ENCODE peak calls at places on chromosome 1, in six cellular contexts. One of them, this sample, is unnamed.

GRCh38 chr1:27331426-27331825 is 9.5 kb downstream of the TMEM222 start:
- DNase-seq in heart left ventricle: no peak
- DNase-seq in OCI-LY7: no peak
- DNase-seq in IMR-90: no peak
- DNase-seq in cardiac muscle cell: no peak
- DNase-seq in uterus: no peak
- DNase-seq in this sample: no peak

GRCh38 chr1:244599937-244600350 is 53.0 kb upstream of the DESI2 start:
- DNase-seq in heart left ventricle: no peak
- DNase-seq in OCI-LY7: no peak
- DNase-seq in IMR-90: peak; percentile 98
- DNase-seq in cardiac muscle cell: no peak
- DNase-seq in uterus: peak; percentile 62
- DNase-seq in this sample: no peak

GRCh38 chr1:56472860-56473259 is 106.5 kb downstream of the PLPP3 start:
- DNase-seq in heart left ventricle: no peak
- DNase-seq in OCI-LY7: peak; percentile 72
- DNase-seq in IMR-90: no peak
- DNase-seq in cardiac muscle cell: no peak
- DNase-seq in uterus: no peak
- DNase-seq in this sample: peak; percentile 17

GRCh38 chr1:171460018-171460585 is 25.2 kb upstream of the PRRC2C start:
- DNase-seq in heart left ventricle: no peak
- DNase-seq in OCI-LY7: no peak
- DNase-seq in IMR-90: peak; percentile 7
- DNase-seq in cardiac muscle cell: no peak
- DNase-seq in uterus: no peak
- DNase-seq in this sample: no peak

GRCh38 chr1:160117300-160117699 is 1.7 kb downstream of the ATP1A2 start:
- DNase-seq in heart left ventricle: no peak
- DNase-seq in OCI-LY7: no peak
- DNase-seq in IMR-90: no peak
- DNase-seq in cardiac muscle cell: no peak
- DNase-seq in uterus: no peak
- DNase-seq in this sample: no peak

GRCh38 chr1:89667691-89668090 is 34.8 kb downstream of the LRRC8C start:
- DNase-seq in heart left ventricle: no peak
- DNase-seq in OCI-LY7: no peak
- DNase-seq in IMR-90: no peak
- DNase-seq in cardiac muscle cell: no peak
- DNase-seq in uterus: no peak
- DNase-seq in this sample: no peak

GRCh38 chr1:9289724-9290493 is 2.8 kb upstream of the SPSB1 start:
- DNase-seq in heart left ventricle: no peak
- DNase-seq in OCI-LY7: no peak
- DNase-seq in IMR-90: peak; percentile 95
- DNase-seq in cardiac muscle cell: no peak
- DNase-seq in uterus: peak; percentile 87
- DNase-seq in this sample: no peak

GRCh38 chr1:198520524-198521254 is 19.8 kb downstream of the ATP6V1G3 start:
- DNase-seq in heart left ventricle: no peak
- DNase-seq in OCI-LY7: no peak
- DNase-seq in IMR-90: no peak
- DNase-seq in cardiac muscle cell: no peak
- DNase-seq in uterus: no peak
- DNase-seq in this sample: no peak

GRCh38 chr1:117656202-117656641 is 50.4 kb downstream of the TENT5C start:
- DNase-seq in heart left ventricle: no peak
- DNase-seq in OCI-LY7: peak; percentile 80
- DNase-seq in IMR-90: no peak
- DNase-seq in cardiac muscle cell: no peak
- DNase-seq in uterus: no peak
- DNase-seq in this sample: peak; percentile 41

GRCh38 chr1:59445040-59445439 is 148.1 kb downstream of the FGGY start:
- DNase-seq in heart left ventricle: no peak
- DNase-seq in OCI-LY7: no peak
- DNase-seq in IMR-90: no peak
- DNase-seq in cardiac muscle cell: no peak
- DNase-seq in uterus: peak; percentile 61
- DNase-seq in this sample: no peak

GRCh38 chr1:246564839-246565750 is 966 bp downstream of the TFB2M start:
- DNase-seq in heart left ventricle: no peak
- DNase-seq in OCI-LY7: no peak
- DNase-seq in IMR-90: no peak
- DNase-seq in cardiac muscle cell: no peak
- DNase-seq in uterus: no peak
- DNase-seq in this sample: no peak

GRCh38 chr1:28642847-28643635 is at the start of gene TAF12:
- DNase-seq in heart left ventricle: peak; percentile 92
- DNase-seq in OCI-LY7: peak; percentile 98
- DNase-seq in IMR-90: peak; percentile 94
- DNase-seq in cardiac muscle cell: peak; percentile 95
- DNase-seq in uterus: peak; percentile 89
- DNase-seq in this sample: peak; percentile 78

GRCh38 chr1:28642056-28642846 is 616 bp downstream of the TAF12 start:
- DNase-seq in heart left ventricle: no peak
- DNase-seq in OCI-LY7: peak; percentile 41
- DNase-seq in IMR-90: peak; percentile 6
- DNase-seq in cardiac muscle cell: peak; percentile 44
- DNase-seq in uterus: no peak
- DNase-seq in this sample: no peak

GRCh38 chr1:244437108-244437507 is 14.6 kb downstream of the ADSS2 start:
- DNase-seq in heart left ventricle: no peak
- DNase-seq in OCI-LY7: no peak
- DNase-seq in IMR-90: peak; percentile 57
- DNase-seq in cardiac muscle cell: no peak
- DNase-seq in uterus: no peak
- DNase-seq in this sample: no peak

GRCh38 chr1:1628656-1629429 is 3.1 kb upstream of the MMP23B start:
- DNase-seq in heart left ventricle: no peak
- DNase-seq in OCI-LY7: peak; percentile 51
- DNase-seq in IMR-90: no peak
- DNase-seq in cardiac muscle cell: no peak
- DNase-seq in uterus: no peak
- DNase-seq in this sample: no peak

GRCh38 chr1:243267346-243268283 is 11.8 kb downstream of the SDCCAG8 start:
- DNase-seq in heart left ventricle: no peak
- DNase-seq in OCI-LY7: no peak
- DNase-seq in IMR-90: no peak
- DNase-seq in cardiac muscle cell: no peak
- DNase-seq in uterus: no peak
- DNase-seq in this sample: no peak

GRCh38 chr1:243270097-243270864 is 14.4 kb downstream of the SDCCAG8 start:
- DNase-seq in heart left ventricle: no peak
- DNase-seq in OCI-LY7: no peak
- DNase-seq in IMR-90: no peak
- DNase-seq in cardiac muscle cell: no peak
- DNase-seq in uterus: no peak
- DNase-seq in this sample: no peak

GRCh38 chr1:243268284-243268653 is 12.4 kb downstream of the SDCCAG8 start:
- DNase-seq in heart left ventricle: no peak
- DNase-seq in OCI-LY7: no peak
- DNase-seq in IMR-90: peak; percentile 96
- DNase-seq in cardiac muscle cell: no peak
- DNase-seq in uterus: no peak
- DNase-seq in this sample: no peak

GRCh38 chr1:243269461-243269801 is 13.6 kb downstream of the SDCCAG8 start:
- DNase-seq in heart left ventricle: no peak
- DNase-seq in OCI-LY7: peak; percentile 65
- DNase-seq in IMR-90: no peak
- DNase-seq in cardiac muscle cell: no peak
- DNase-seq in uterus: no peak
- DNase-seq in this sample: no peak

DNA sequence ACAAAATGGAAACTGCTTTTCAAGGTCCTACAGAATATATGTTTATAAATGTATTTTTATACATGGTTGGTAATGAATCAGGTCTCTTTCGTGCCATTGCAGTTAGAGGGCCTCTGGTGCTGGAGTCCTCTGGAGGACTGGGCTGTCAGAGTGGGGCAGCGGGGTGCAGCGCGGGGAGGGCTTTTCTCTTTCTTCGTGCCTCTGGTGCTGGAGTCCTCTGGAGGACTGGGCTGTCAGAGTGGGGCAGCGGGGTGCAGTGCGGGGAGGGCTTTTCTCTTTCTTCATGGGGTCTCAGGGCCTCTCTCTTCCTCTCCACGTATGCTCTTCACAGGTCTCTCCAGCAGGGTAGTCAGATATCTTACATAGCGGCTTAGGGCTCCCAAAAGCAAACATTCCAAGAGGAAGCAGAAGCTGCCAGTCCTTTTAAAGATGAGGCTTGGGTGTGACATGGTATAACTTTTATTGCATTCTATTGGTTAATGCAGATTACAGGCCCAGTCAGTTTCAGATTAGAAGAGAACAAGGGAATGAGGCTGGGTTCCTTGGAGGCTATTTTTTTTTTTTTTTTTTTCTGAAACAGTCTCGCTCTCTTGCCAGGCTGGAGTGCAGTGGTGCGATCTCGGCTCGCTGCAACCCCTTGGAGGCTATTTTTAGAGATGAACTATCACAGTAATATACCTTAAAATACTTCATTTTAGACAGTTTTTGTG is 13.1 kb downstream of the SDCCAG8 start:
- DNase-seq in heart left ventricle: no peak
- DNase-seq in OCI-LY7: no peak
- DNase-seq in IMR-90: peak; percentile 36
- DNase-seq in cardiac muscle cell: peak; percentile 14
- DNase-seq in uterus: no peak
- DNase-seq in this sample: no peak
- TF ChIP-seq CTCF in heart left ventricle: no peak
- TF ChIP-seq CTCF in OCI-LY7: no peak
- TF ChIP-seq CTCF in IMR-90: no peak
- TF ChIP-seq CTCF in cardiac muscle cell: no peak
- TF ChIP-seq CTCF in uterus: no peak
- TF ChIP-seq CTCF in this sample: no peak

DNA sequence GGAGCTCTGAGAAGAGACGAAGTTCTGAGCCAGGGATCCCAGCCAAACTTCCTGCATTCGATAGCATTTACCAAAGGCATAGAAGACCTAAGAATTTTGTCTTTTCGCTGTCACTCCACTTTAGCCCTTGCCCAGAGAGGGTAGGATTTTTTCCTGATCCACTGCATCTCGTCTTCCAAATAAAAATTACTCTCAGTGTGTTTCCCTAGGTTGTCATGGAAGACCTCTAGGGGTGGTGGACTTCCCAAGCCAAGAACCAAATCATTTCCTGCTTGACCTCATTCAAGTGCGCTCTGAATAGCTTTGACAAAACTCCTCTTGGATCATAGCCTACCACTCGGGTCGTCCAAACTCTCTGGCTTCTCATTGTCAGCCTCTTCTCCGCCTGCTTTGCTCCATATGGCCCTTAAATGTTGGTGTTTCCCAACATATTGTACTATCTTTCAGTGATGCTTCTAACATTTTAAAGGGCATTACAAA is 444 bp upstream of the C1orf52 start:
- DNase-seq in heart left ventricle: peak; percentile 68
- DNase-seq in OCI-LY7: no peak
- DNase-seq in IMR-90: peak; percentile 62
- DNase-seq in cardiac muscle cell: no peak
- DNase-seq in uterus: peak; percentile 63
- DNase-seq in this sample: no peak
- TF ChIP-seq CTCF in heart left ventricle: no peak
- TF ChIP-seq CTCF in OCI-LY7: peak; percentile 50
- TF ChIP-seq CTCF in IMR-90: no peak
- TF ChIP-seq CTCF in cardiac muscle cell: no peak
- TF ChIP-seq CTCF in uterus: no peak
- TF ChIP-seq CTCF in this sample: no peak

GRCh38 chr1:210361665-210362064 is 33.0 kb downstream of the HHAT start:
- DNase-seq in heart left ventricle: no peak
- DNase-seq in OCI-LY7: no peak
- DNase-seq in IMR-90: no peak
- DNase-seq in cardiac muscle cell: no peak
- DNase-seq in uterus: no peak
- DNase-seq in this sample: no peak
- TF ChIP-seq CTCF in heart left ventricle: no peak
- TF ChIP-seq CTCF in OCI-LY7: no peak
- TF ChIP-seq CTCF in IMR-90: no peak
- TF ChIP-seq CTCF in cardiac muscle cell: no peak
- TF ChIP-seq CTCF in uterus: no peak
- TF ChIP-seq CTCF in this sample: no peak

GRCh38 chr1:109239047-109239579 is 10.2 kb upstream of the CELSR2 start:
- DNase-seq in heart left ventricle: no peak
- DNase-seq in OCI-LY7: no peak
- DNase-seq in IMR-90: no peak
- DNase-seq in cardiac muscle cell: no peak
- DNase-seq in uterus: no peak
- DNase-seq in this sample: no peak
- TF ChIP-seq CTCF in heart left ventricle: no peak
- TF ChIP-seq CTCF in OCI-LY7: no peak
- TF ChIP-seq CTCF in IMR-90: no peak
- TF ChIP-seq CTCF in cardiac muscle cell: no peak
- TF ChIP-seq CTCF in uterus: no peak
- TF ChIP-seq CTCF in this sample: no peak

This sample was measured in activated B cell treated with CpG ODN at 0.5 μM for 24 hours.